ENCODE peak calls at places on chromosomes 13 and 19, in nine cellular contexts. A is fibroblast of pulmonary artery; N is CD8-positive, alpha-beta T cell; O is nephron progenitor cell; G is vagina; J is GM10248; I is SK-N-SH; C is epithelial cell of proximal tubule; Y is fibroblast of lung. X is an unnamed sample.

GRCh38 chr19:58170860-58171259 is 12.0 kb upstream of the ZNF274 start:
- DNase-seq in Y (peak), G (no peak), A (peak), J (no peak), O (no peak), C (no peak), N (no peak), I (no peak), X (no peak)

GRCh38 chr19:35768082-35768421 is 7.3 kb upstream of the ARHGAP33 start:
- DNase-seq in C (no peak), J (no peak), I (no peak), G (no peak), A (no peak), O (no peak), Y (no peak), N (no peak), X (no peak)

GRCh38 chr19:6667114-6667627 is 2.8 kb downstream of the TNFSF14 start:
- DNase-seq in G (no peak), C (no peak), A (no peak), N (no peak), J (no peak), O (no peak), I (no peak), Y (no peak), X (no peak)

GRCh38 chr13:106117035-106117434 is 418.4 kb downstream of the EFNB2 start:
- DNase-seq in I (peak), J (no peak), A (no peak), Y (peak), N (no peak), O (no peak), G (no peak), C (no peak), X (peak)

GRCh38 chr19:5520501-5520900 is 47.3 kb downstream of the TINCR start:
- DNase-seq in I (no peak), O (no peak), J (no peak), G (no peak), C (no peak), A (no peak), N (no peak), Y (no peak), X (no peak)

GRCh38 chr13:31264146-31264545 is 64.4 kb downstream of the B3GLCT start:
- DNase-seq in A (peak), G (no peak), N (no peak), Y (no peak), C (peak), I (no peak), J (no peak), O (no peak), X (no peak)

GRCh38 chr19:51821511-51821910 is 26.6 kb downstream of the FPR3 start:
- DNase-seq in N (no peak), A (no peak), C (no peak), O (no peak), Y (no peak), I (no peak), J (no peak), G (no peak), X (no peak)

GRCh38 chr13:87042946-87043345 is 628.2 kb upstream of the SLITRK5 start:
- DNase-seq in I (no peak), J (no peak), N (no peak), C (no peak), O (no peak), G (no peak), A (no peak), Y (peak), X (no peak)

GRCh38 chr19:46015961-46016425 is 6.9 kb downstream of the PGLYRP1 start:
- DNase-seq in G (no peak), O (peak), Y (no peak), I (peak), C (no peak), A (no peak), J (peak), N (peak), X (no peak)

GRCh38 chr19:23822735-23823134 is 64.0 kb upstream of the ZNF681 start:
- DNase-seq in C (no peak), G (no peak), O (no peak), A (no peak), N (no peak), I (no peak), Y (no peak), J (no peak), X (no peak)

DNA sequence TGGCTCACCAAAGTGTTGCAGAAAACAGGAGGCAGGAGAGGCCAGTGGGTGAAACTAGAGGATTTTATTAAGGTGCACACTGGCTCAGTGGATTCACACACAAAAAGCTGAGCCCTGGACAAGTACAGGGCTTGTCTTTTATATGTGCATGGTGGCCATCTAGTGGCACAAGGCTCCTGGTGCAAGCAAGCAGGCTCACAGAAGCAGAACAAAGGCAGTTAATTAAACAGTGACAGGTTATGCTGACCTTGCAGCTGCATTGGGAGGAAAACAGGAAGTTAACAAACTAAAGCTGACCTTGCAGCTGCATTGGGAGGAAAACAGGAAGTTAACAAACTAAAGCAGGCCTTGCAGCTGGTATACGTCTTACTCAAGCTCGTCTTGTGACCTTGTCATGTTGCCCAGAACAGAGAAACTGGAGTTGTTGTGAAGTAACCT is 65.3 kb upstream of the ZNF681 start:
- DNase-seq in A (no peak), G (no peak), Y (peak), C (no peak), I (peak), O (no peak), J (no peak), N (no peak), X (no peak)
- TF ChIP-seq CTCF in A (no peak), G (no peak), Y (no peak), C (peak), I (peak), O (no peak), J (peak), N (no peak), X (peak)

GRCh38 chr13:95020298-95020987 is 280.8 kb downstream of the ABCC4 start:
- DNase-seq in I (no peak), C (no peak), J (no peak), Y (peak), G (no peak), A (peak), N (no peak), O (no peak), X (no peak)

GRCh38 chr13:95025116-95025515 is 276.1 kb downstream of the ABCC4 start:
- DNase-seq in J (no peak), C (no peak), Y (no peak), N (no peak), A (no peak), G (no peak), O (no peak), I (no peak), X (no peak)

GRCh38 chr13:95023405-95023804 is 277.8 kb downstream of the ABCC4 start:
- DNase-seq in C (no peak), I (no peak), J (no peak), G (no peak), Y (no peak), N (no peak), A (peak), O (no peak), X (no peak)

DNA sequence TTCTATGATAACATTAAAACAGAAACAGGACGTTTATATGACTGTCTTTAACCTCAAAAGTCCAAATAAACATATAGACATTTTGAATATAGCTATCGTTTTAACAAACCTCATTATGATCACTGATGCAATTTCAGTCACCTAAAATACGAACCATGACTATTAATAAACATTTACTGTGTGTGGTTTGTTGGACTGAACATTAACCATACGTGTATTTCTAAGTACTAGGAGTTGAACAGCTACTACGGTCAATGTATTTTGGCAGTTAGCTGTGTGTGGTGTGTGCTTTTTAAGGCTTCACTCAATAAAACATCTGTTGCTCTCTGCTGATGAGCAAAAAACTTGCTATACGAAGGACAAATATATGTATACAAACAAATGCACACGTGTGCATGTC is 281.4 kb downstream of the ABCC4 start:
- DNase-seq in N (no peak), Y (no peak), A (no peak), G (no peak), J (no peak), C (no peak), O (no peak), I (no peak), X (no peak)
- TF ChIP-seq CTCF in N (no peak), Y (no peak), A (no peak), G (no peak), J (no peak), C (no peak), O (no peak), I (no peak), X (no peak)

GRCh38 chr19:15550847-15551182 is 42.5 kb downstream of the CYP4F22 start:
- DNase-seq in Y (no peak), G (no peak), O (no peak), N (peak), A (no peak), J (no peak), I (no peak), C (no peak), X (no peak)
- TF ChIP-seq CTCF in Y (no peak), G (no peak), O (no peak), N (no peak), A (peak), J (no peak), I (peak), C (peak), X (no peak)

DNA sequence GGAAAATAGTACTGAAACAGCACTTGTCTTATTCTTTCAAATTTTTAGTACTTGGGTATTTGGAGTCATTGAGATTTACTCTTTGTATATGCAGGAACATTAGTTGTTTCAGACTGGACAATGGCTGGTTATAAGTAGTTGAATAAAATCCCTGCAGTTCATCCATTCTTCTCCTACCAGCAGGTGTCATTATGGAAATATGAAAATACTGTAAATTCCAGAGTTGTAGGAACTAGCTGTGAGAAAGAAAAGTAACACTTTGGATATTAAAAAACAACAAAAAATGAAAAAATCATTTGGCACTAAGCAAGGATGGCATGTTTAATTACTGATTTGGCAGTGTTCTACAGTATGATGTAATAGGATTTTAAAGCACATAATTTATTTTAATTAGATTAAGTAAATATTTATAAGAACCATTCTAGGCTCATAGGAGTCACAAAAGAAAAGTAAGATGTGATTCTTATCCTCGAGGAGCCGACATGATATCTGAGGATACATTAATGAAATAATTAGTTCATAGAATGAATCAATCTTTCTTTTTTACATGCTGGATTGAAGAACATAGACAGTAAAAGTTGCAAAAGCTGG is 155.3 kb downstream of the KCNRG start:
- DNase-seq in C (no peak), A (peak), Y (no peak), N (no peak), I (no peak), O (no peak), J (no peak), G (no peak), X (no peak)
- TF ChIP-seq CTCF in C (no peak), A (peak), Y (peak), N (no peak), I (peak), O (no peak), J (no peak), G (no peak), X (no peak)

DNA sequence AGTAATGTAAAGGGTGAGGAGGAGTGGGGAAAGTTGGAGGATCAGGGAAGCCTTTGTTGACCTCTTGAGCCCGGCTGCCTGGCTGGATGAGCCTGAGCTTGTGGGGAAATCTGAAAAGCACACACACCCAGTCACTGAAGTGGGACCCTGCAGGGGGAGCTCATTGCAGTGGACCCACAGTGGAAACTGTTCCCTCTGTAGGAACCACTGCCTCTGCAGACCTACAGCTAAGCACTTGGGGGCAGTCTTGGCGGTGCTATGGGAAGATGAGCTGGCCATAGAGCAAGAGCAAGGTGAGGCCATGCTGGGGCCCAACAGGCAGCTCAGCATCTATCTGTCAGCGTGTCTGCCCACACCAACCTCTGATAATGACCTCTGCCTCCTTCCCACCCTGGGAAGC is 294.8 kb downstream of the TSHZ3 start:
- DNase-seq in A (peak), I (peak), C (no peak), J (no peak), O (peak), N (no peak), Y (peak), G (no peak), X (peak)
- TF ChIP-seq CTCF in A (peak), I (peak), C (peak), J (no peak), O (peak), N (peak), Y (peak), G (no peak), X (peak)

DNA sequence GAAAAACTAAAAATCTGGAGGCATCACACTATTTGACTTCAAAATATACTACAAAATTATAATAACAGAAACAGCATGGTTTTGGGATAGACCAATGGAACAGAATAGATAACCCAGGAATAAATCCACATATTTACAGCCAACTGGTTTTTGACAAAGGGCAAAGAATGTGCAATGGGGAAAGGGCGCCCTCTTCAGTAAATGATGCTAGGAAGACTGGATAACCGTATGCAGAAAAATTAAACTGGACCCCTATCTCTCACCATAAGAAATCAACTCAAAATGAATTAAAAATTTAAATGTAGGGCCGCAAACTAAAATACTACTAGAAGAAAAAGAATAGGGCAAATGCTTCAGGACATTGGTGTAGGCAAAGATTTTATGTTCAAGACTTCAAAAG is 440.5 kb upstream of the SGCG start:
- DNase-seq in G (no peak), A (no peak), Y (no peak), J (no peak), N (no peak), O (no peak), C (no peak), I (no peak), X (no peak)
- TF ChIP-seq CTCF in G (no peak), A (no peak), Y (peak), J (no peak), N (no peak), O (peak), C (peak), I (peak), X (no peak)

DNA sequence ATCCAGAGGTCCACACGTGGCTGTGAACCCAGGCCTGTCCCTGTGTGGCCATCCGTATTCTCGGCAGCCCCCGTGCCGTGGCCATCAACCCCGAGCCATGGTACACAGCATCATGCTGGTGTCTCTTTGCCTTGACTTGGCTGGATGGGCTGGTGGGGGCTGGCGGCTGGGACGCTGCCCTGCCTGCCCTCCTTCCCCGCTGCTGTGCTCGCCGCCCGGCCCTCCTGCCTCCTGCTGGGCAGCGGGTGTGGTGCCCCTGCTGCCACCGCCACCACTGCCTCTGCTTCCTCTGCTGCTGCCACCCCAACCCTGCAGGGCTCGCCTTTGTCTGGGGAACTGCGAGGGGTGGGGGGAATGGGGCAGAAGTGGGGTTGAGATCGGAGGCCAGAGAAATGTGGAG is 19.7 kb upstream of the EHD2 start:
- DNase-seq in G (no peak), O (no peak), I (peak), N (no peak), A (no peak), C (no peak), Y (no peak), J (no peak), X (no peak)
- TF ChIP-seq CTCF in G (no peak), O (no peak), I (no peak), N (no peak), A (no peak), C (no peak), Y (no peak), J (no peak), X (no peak)

DNA sequence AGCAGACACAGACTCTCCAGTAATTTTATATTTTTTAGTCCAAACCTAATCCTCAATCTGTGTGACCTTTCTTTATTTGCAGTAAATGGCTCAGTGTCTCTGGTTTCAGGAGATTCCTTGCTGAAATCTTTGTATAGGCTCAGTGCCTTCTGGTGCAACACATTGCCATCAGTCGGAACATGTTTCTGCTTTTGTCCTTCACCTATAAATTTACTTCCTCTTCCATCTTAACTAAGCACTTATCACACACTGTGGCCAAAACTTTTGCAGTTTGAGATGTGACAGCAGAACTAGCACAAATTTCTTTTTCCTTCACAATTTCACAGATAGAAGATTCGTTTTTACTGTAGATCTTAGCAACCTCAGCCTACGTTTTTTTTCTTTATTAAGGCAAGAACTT is 44.1 kb downstream of the NDFIP2 start:
- DNase-seq in J (no peak), G (no peak), O (no peak), A (no peak), N (no peak), I (no peak), C (no peak), Y (no peak), X (no peak)
- TF ChIP-seq CTCF in J (no peak), G (no peak), O (no peak), A (no peak), N (no peak), I (no peak), C (no peak), Y (no peak), X (no peak)

GRCh38 chr19:41172297-41173164 is 20.5 kb upstream of the CYP2S1 start:
- DNase-seq in G (no peak), Y (no peak), O (no peak), C (no peak), A (no peak), J (no peak), N (no peak), I (no peak), X (no peak)
- TF ChIP-seq CTCF in G (no peak), Y (no peak), O (no peak), C (no peak), A (no peak), J (no peak), N (no peak), I (no peak), X (no peak)

X was measured in HFF-Myc.